ENCODE peak calls at places on chromosomes 5 and 9, in four cellular contexts. C is PC-3, S is progenitor cell of endocrine pancreas, Y is brain microvascular endothelial cell. W is an unnamed sample.

GRCh38 chr5:116583823-116584222 is 9.2 kb upstream of the SEMA6A start:
- DNase-seq in C (no peak), Y (no peak), S (no peak), W (no peak)

GRCh38 chr5:139641116-139642080 is 6.8 kb upstream of the CXXC5 start:
- DNase-seq in C (no peak), S (peak), Y (no peak), W (no peak)

GRCh38 chr9:12813960-12814876 is 39.4 kb downstream of the LURAP1L start:
- DNase-seq in S (no peak), Y (peak), C (peak), W (no peak)

GRCh38 chr9:126428524-126429175 is 102.0 kb downstream of the MVB12B start:
- DNase-seq in S (no peak), Y (no peak), C (no peak), W (no peak)

GRCh38 chr9:121774715-121775613 is 123.5 kb downstream of the DAB2IP start:
- DNase-seq in S (no peak), C (no peak), Y (no peak), W (no peak)

GRCh38 chr9:133897675-133898074 is 94.4 kb downstream of the VAV2 start:
- DNase-seq in S (no peak), C (no peak), Y (no peak), W (no peak)

GRCh38 chr5:68261174-68262021 is 45.8 kb downstream of the PIK3R1 start:
- DNase-seq in C (no peak), Y (no peak), S (no peak), W (no peak)

GRCh38 chr5:158731014-158731413 is 368.7 kb downstream of the EBF1 start:
- DNase-seq in Y (no peak), S (no peak), C (no peak), W (no peak)

GRCh38 chr9:116450378-116451139 is 236.5 kb upstream of the TRIM32 start:
- DNase-seq in Y (peak), C (peak), S (no peak), W (no peak)

GRCh38 chr5:74028406-74028805 is 402.4 kb downstream of the ARHGEF28 start:
- DNase-seq in S (no peak), Y (no peak), C (peak), W (no peak)

GRCh38 chr9:24487250-24487861 is 58.3 kb downstream of the IZUMO3 start:
- DNase-seq in S (no peak), Y (no peak), C (no peak), W (no peak)

GRCh38 chr5:130400091-130400490 is 495.8 kb downstream of the CHSY3 start:
- DNase-seq in Y (peak), C (peak), S (no peak), W (no peak)

GRCh38 chr9:136117291-136118060 is 1.2 kb downstream of the TMEM250 start:
- DNase-seq in Y (no peak), C (no peak), S (no peak), W (no peak)

GRCh38 chr9:136120119-136120393 is 1.4 kb upstream of the TMEM250 start:
- DNase-seq in S (no peak), Y (no peak), C (no peak), W (no peak)

GRCh38 chr9:136118061-136118366 is 661 bp downstream of the TMEM250 start:
- DNase-seq in Y (no peak), C (no peak), S (no peak), W (no peak)

GRCh38 chr9:136119259-136120118 is 814 bp upstream of the TMEM250 start:
- DNase-seq in Y (no peak), C (peak), S (peak), W (peak)

DNA sequence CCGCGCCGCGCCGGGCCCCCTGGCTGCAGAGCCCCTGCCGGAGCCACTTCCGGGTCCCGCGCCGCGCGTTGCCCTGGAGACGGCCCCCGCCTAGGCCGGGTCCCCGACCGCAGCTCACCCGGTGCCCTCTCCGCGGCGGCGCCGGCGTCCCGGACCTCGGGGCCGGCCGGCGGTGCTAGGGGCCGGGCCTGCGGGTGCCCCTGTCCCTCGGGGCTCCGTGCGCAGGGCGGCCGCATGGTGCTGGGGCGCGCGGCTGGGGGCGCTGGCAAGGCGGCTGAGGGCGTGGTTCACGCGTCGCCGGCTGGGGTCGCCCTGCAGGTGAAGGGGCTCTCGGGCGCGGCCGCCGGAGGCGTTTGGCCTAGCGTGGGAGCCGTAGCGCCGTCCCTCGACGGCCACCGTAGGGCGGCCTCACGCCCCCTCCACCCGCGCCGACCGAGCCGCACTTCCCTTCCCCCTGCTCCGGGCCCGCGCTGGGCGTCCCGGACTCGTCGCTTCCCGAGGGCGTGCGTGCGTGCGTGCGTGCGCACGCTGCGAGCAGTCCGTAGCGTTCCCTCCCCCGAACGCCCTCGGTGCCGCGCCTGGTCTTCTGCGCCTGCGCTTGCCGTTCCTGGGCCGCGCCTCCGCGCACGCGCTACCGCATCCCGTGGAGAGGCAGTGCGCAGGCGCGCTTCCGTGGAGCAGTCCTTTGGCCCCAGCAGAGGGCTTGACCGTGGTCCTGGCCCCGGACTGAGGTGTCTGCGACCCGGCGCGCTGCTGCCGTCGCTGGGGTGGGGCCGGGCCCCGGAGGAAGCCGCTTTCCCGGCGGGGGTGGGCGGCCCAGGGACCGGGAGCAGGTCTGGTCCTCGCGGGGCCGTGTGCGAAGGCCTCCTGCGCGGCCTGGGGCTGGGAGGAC is at the start of gene TMEM250:
- DNase-seq in Y (peak), S (peak), C (peak), W (peak)
- TF ChIP-seq CTCF in Y (peak), S (peak), C (no peak), W (no peak)

GRCh38 chr5:171521219-171521633 is 101.8 kb downstream of the FGF18 start:
- DNase-seq in S (no peak), C (peak), Y (peak), W (no peak)
- TF ChIP-seq CTCF in S (no peak), C (no peak), Y (peak), W (no peak)

DNA sequence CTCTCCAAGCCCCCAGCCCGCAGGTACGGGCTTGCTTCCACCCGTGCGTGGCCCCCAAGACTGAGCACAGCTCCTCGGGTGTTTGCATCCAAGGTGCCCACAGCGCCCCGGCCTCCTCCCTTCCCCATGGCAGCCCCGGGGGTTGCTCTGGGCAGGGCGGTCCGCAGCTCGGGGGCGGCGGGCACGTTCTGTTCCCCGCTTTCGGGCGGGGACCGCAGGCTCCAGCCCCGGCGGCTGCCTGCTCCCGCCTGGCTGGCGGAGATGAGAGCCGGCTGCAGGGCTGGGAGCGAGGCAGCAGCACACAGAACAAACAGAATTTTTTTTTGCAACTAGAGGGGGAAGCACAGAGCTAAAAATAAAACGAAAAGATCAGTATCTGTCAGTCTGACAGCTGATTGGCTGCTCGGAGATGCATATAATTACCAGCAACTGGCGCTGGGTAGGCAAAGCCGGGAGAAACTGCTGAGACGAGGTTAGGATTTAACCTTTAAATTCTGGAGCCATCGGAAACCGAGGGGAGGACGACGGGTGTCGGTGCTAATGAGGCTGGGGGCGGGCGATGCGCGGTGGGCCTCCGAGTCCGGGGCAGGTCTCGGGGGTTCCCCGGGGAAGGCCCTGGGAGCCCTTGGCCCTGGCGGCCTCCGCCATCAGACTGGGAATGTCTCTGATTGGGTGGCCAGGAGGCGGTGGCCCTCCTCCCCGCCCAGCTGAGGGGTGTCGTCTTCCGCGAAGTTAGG is 142.7 kb upstream of the IER5L start:
- DNase-seq in Y (peak), S (no peak), C (peak), W (peak)
- TF ChIP-seq CTCF in Y (no peak), S (no peak), C (peak), W (no peak)

GRCh38 chr5:174916227-174916626 is 191.8 kb downstream of the MSX2 start:
- DNase-seq in Y (no peak), S (no peak), C (no peak), W (no peak)

DNA sequence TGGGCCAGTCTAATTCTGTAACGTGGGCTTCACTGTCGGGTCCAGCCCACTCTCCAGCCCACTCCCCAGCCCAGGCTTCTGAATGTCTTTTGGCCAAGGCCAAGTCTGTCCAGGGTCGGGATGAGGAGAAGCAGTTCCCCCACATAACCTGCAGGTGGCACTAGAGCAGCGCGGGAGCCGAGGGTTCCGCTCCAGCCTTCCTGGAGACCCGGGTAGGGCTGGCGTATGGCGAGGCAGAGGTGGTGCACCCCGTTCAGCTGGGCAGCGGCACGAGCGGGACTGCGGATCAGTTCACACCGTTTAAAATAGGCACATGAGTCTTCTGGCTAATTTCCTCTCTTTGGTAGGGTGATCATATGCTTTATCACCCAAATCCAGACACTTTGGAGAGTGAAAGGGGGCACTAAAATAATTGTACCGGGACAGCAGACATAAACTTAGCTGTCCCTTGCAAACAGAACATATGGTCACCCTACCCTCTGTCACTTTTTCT is 185.9 kb downstream of the MSX2 start:
- DNase-seq in S (peak), C (peak), Y (peak), W (peak)
- TF ChIP-seq CTCF in S (peak), C (peak), Y (peak), W (peak)

GRCh38 chr9:91424403-91425176 is 958 bp upstream of the NFIL3 start:
- DNase-seq in S (peak), C (peak), Y (peak), W (peak)
- TF ChIP-seq CTCF in S (no peak), C (no peak), Y (peak), W (no peak)

GRCh38 chr5:60685028-60685427 is 14.9 kb downstream of the DEPDC1B start:
- DNase-seq in C (no peak), Y (no peak), S (no peak), W (no peak)

GRCh38 chr5:60688980-60689379 is 11.0 kb downstream of the DEPDC1B start:
- DNase-seq in S (no peak), C (no peak), Y (no peak), W (no peak)

GRCh38 chr5:60686164-60686563 is 13.8 kb downstream of the DEPDC1B start:
- DNase-seq in C (no peak), S (no peak), Y (no peak), W (no peak)

GRCh38 chr5:60685700-60686099 is 14.3 kb downstream of the DEPDC1B start:
- DNase-seq in S (no peak), Y (no peak), C (no peak), W (no peak)

GRCh38 chr5:60687927-60688720 is 11.8 kb downstream of the DEPDC1B start:
- DNase-seq in Y (peak), C (peak), S (no peak), W (no peak)
- TF ChIP-seq CTCF in Y (peak), C (peak), S (peak), W (no peak)

GRCh38 chr5:17203329-17204132 is 13.9 kb upstream of the BASP1 start:
- DNase-seq in C (peak), S (no peak), Y (peak), W (peak)
- TF ChIP-seq CTCF in C (peak), S (peak), Y (peak), W (peak)

DNA sequence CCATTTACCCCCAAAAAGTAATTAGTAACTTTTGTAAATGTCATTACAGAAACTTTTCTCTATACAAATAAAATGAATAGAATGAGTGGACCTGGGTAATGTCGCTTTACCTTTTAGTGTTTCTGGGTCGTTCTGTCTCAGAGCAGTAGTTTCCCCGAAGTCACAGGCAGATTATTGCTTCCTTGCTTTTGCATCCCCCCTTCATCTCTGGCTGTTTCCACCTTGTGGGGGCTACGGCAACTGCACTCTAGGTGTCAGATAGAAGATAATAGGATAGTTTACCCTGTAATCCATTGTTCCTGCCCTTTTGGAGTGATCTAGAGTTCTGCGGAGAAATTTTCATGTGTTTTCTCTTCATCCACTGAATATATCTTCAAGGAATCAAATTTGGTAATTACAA is 68.7 kb downstream of the PRR16 start:
- DNase-seq in Y (no peak), S (no peak), C (no peak), W (peak)
- TF ChIP-seq CTCF in Y (peak), S (peak), C (no peak), W (peak)

GRCh38 chr5:176781638-176782570 is 28.5 kb upstream of the UNC5A start:
- DNase-seq in Y (no peak), C (no peak), S (no peak), W (no peak)
- TF ChIP-seq CTCF in Y (no peak), C (no peak), S (no peak), W (no peak)

DNA sequence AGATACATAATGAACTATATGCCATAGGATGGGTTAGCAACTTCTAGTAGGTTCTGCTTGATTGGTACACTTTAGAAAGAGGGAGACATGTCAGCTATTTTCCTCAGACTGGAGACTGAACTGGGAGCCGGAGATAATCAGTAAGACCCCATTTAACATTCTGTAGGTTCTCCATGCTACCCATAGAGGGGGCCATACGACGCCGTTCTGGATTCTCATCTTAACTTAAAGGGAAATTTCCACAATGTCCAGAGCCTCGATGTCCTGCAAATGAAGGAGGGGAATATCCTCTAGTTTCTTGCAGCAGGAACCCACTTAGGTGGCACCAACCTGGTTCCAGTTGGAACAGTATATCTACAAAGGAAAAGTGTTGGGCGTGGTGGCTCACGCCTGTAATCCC is 22.3 kb upstream of the NPM1 start:
- DNase-seq in Y (peak), C (no peak), S (no peak), W (peak)
- TF ChIP-seq CTCF in Y (peak), C (peak), S (peak), W (peak)

W was measured in nephron progenitor cell.